ENCODE peak calls at places on chromosomes 16 and 17, in eight cellular contexts. One of them, this sample, is unnamed.

GRCh38 chr16:89004209-89004831 is 27.3 kb upstream of the CBFA2T3 start:
- DNase-seq in NCI-H1930: peak; percentile 16
- DNase-seq in A172: no peak
- DNase-seq in activated naive CD4-positive, alpha-beta T cell: no peak
- DNase-seq in transverse colon: no peak
- DNase-seq in HAP-1: no peak
- DNase-seq in GM10248: peak; percentile 59
- DNase-seq in left ventricle myocardium superior: peak; percentile 71
- DNase-seq in this sample: peak; percentile 61

GRCh38 chr16:84144301-84144858 is 597 bp downstream of the HSDL1 start:
- DNase-seq in NCI-H1930: no peak
- DNase-seq in A172: no peak
- DNase-seq in activated naive CD4-positive, alpha-beta T cell: peak; percentile 36
- DNase-seq in transverse colon: peak; percentile 33
- DNase-seq in HAP-1: peak; percentile 41
- DNase-seq in GM10248: peak; percentile 46
- DNase-seq in left ventricle myocardium superior: peak; percentile 46
- DNase-seq in this sample: no peak

GRCh38 chr17:42613699-42614295 is 4.3 kb downstream of the TUBG1 start:
- DNase-seq in NCI-H1930: no peak
- DNase-seq in A172: no peak
- DNase-seq in activated naive CD4-positive, alpha-beta T cell: no peak
- DNase-seq in transverse colon: no peak
- DNase-seq in HAP-1: no peak
- DNase-seq in GM10248: no peak
- DNase-seq in left ventricle myocardium superior: no peak
- DNase-seq in this sample: no peak

GRCh38 chr17:16919663-16920627 is 52.0 kb downstream of the TNFRSF13B start:
- DNase-seq in NCI-H1930: no peak
- DNase-seq in A172: no peak
- DNase-seq in activated naive CD4-positive, alpha-beta T cell: no peak
- DNase-seq in transverse colon: peak; percentile 1
- DNase-seq in HAP-1: no peak
- DNase-seq in GM10248: peak; percentile 16
- DNase-seq in left ventricle myocardium superior: peak; percentile 10
- DNase-seq in this sample: no peak

GRCh38 chr17:20955437-20956323 is 87.1 kb downstream of the USP22 start:
- DNase-seq in NCI-H1930: no peak
- DNase-seq in A172: peak; percentile 14
- DNase-seq in activated naive CD4-positive, alpha-beta T cell: no peak
- DNase-seq in transverse colon: no peak
- DNase-seq in HAP-1: no peak
- DNase-seq in GM10248: no peak
- DNase-seq in left ventricle myocardium superior: no peak
- DNase-seq in this sample: no peak

GRCh38 chr16:65445313-65446260 is 323.7 kb upstream of the CDH11 start:
- DNase-seq in NCI-H1930: no peak
- DNase-seq in A172: no peak
- DNase-seq in activated naive CD4-positive, alpha-beta T cell: no peak
- DNase-seq in transverse colon: no peak
- DNase-seq in HAP-1: no peak
- DNase-seq in GM10248: no peak
- DNase-seq in left ventricle myocardium superior: no peak
- DNase-seq in this sample: no peak

GRCh38 chr16:28136751-28137434 is 73.4 kb upstream of the GSG1L start:
- DNase-seq in NCI-H1930: no peak
- DNase-seq in A172: no peak
- DNase-seq in activated naive CD4-positive, alpha-beta T cell: peak; percentile 22
- DNase-seq in transverse colon: no peak
- DNase-seq in HAP-1: no peak
- DNase-seq in GM10248: no peak
- DNase-seq in left ventricle myocardium superior: no peak
- DNase-seq in this sample: no peak

GRCh38 chr16:66979011-66979717 is 9.2 kb upstream of the CES4A start:
- DNase-seq in NCI-H1930: no peak
- DNase-seq in A172: peak; percentile 33
- DNase-seq in activated naive CD4-positive, alpha-beta T cell: no peak
- DNase-seq in transverse colon: no peak
- DNase-seq in HAP-1: peak; percentile 2
- DNase-seq in GM10248: no peak
- DNase-seq in left ventricle myocardium superior: peak; percentile 53
- DNase-seq in this sample: no peak

GRCh38 chr17:45756266-45756989 is 27.7 kb upstream of the CRHR1 start:
- DNase-seq in NCI-H1930: no peak
- DNase-seq in A172: no peak
- DNase-seq in activated naive CD4-positive, alpha-beta T cell: no peak
- DNase-seq in transverse colon: no peak
- DNase-seq in HAP-1: no peak
- DNase-seq in GM10248: no peak
- DNase-seq in left ventricle myocardium superior: no peak
- DNase-seq in this sample: no peak

GRCh38 chr17:44358066-44358465 is 5.6 kb downstream of the FAM171A2 start:
- DNase-seq in NCI-H1930: no peak
- DNase-seq in A172: no peak
- DNase-seq in activated naive CD4-positive, alpha-beta T cell: no peak
- DNase-seq in transverse colon: no peak
- DNase-seq in HAP-1: no peak
- DNase-seq in GM10248: no peak
- DNase-seq in left ventricle myocardium superior: no peak
- DNase-seq in this sample: no peak

GRCh38 chr17:45312477-45313418 is 4.1 kb downstream of the MAP3K14 start:
- DNase-seq in NCI-H1930: no peak
- DNase-seq in A172: no peak
- DNase-seq in activated naive CD4-positive, alpha-beta T cell: peak; percentile 9
- DNase-seq in transverse colon: no peak
- DNase-seq in HAP-1: no peak
- DNase-seq in GM10248: no peak
- DNase-seq in left ventricle myocardium superior: no peak
- DNase-seq in this sample: no peak

GRCh38 chr17:6061290-6061689 is 8.9 kb upstream of the WSCD1 start:
- DNase-seq in NCI-H1930: no peak
- DNase-seq in A172: peak; percentile 55
- DNase-seq in activated naive CD4-positive, alpha-beta T cell: no peak
- DNase-seq in transverse colon: no peak
- DNase-seq in HAP-1: no peak
- DNase-seq in GM10248: no peak
- DNase-seq in left ventricle myocardium superior: no peak
- DNase-seq in this sample: peak; percentile 74

GRCh38 chr17:69967910-69968411 is 107.1 kb upstream of the KCNJ16 start:
- DNase-seq in NCI-H1930: no peak
- DNase-seq in A172: peak; percentile 11
- DNase-seq in activated naive CD4-positive, alpha-beta T cell: no peak
- DNase-seq in transverse colon: no peak
- DNase-seq in HAP-1: no peak
- DNase-seq in GM10248: no peak
- DNase-seq in left ventricle myocardium superior: no peak
- DNase-seq in this sample: no peak

GRCh38 chr17:57868775-57869598 is 19.1 kb upstream of the MRPS23 start:
- DNase-seq in NCI-H1930: no peak
- DNase-seq in A172: no peak
- DNase-seq in activated naive CD4-positive, alpha-beta T cell: no peak
- DNase-seq in transverse colon: no peak
- DNase-seq in HAP-1: no peak
- DNase-seq in GM10248: no peak
- DNase-seq in left ventricle myocardium superior: no peak
- DNase-seq in this sample: no peak

GRCh38 chr16:57535680-57536305 is 578 bp downstream of the CCDC102A start:
- DNase-seq in NCI-H1930: peak; percentile 54
- DNase-seq in A172: peak; percentile 80
- DNase-seq in activated naive CD4-positive, alpha-beta T cell: peak; percentile 90
- DNase-seq in transverse colon: peak; percentile 95
- DNase-seq in HAP-1: peak; percentile 89
- DNase-seq in GM10248: peak; percentile 98
- DNase-seq in left ventricle myocardium superior: peak; percentile 98
- DNase-seq in this sample: peak; percentile 93

GRCh38 chr16:15658556-15658955 is 8.5 kb downstream of the NDE1 start:
- DNase-seq in NCI-H1930: no peak
- DNase-seq in A172: no peak
- DNase-seq in activated naive CD4-positive, alpha-beta T cell: no peak
- DNase-seq in transverse colon: no peak
- DNase-seq in HAP-1: no peak
- DNase-seq in GM10248: no peak
- DNase-seq in left ventricle myocardium superior: no peak
- DNase-seq in this sample: no peak

GRCh38 chr17:18321309-18321708 is 6.2 kb downstream of the SMCR8 start:
- DNase-seq in NCI-H1930: no peak
- DNase-seq in A172: no peak
- DNase-seq in activated naive CD4-positive, alpha-beta T cell: no peak
- DNase-seq in transverse colon: no peak
- DNase-seq in HAP-1: no peak
- DNase-seq in GM10248: no peak
- DNase-seq in left ventricle myocardium superior: no peak
- DNase-seq in this sample: no peak

GRCh38 chr16:79874391-79874790 is 273.9 kb upstream of the MAF start:
- DNase-seq in NCI-H1930: no peak
- DNase-seq in A172: no peak
- DNase-seq in activated naive CD4-positive, alpha-beta T cell: no peak
- DNase-seq in transverse colon: peak; percentile 12
- DNase-seq in HAP-1: no peak
- DNase-seq in GM10248: no peak
- DNase-seq in left ventricle myocardium superior: peak; percentile 77
- DNase-seq in this sample: no peak

GRCh38 chr16:28984619-28985135 is at the start of gene LAT:
- DNase-seq in NCI-H1930: no peak
- DNase-seq in A172: peak; percentile 95
- DNase-seq in activated naive CD4-positive, alpha-beta T cell: peak; percentile 87
- DNase-seq in transverse colon: peak; percentile 56
- DNase-seq in HAP-1: no peak
- DNase-seq in GM10248: peak; percentile 48
- DNase-seq in left ventricle myocardium superior: peak; percentile 53
- DNase-seq in this sample: peak; percentile 49

GRCh38 chr16:63575031-63575430 is 1538.8 kb upstream of the CDH8 start:
- DNase-seq in NCI-H1930: no peak
- DNase-seq in A172: no peak
- DNase-seq in activated naive CD4-positive, alpha-beta T cell: no peak
- DNase-seq in transverse colon: no peak
- DNase-seq in HAP-1: peak; percentile 66
- DNase-seq in GM10248: no peak
- DNase-seq in left ventricle myocardium superior: no peak
- DNase-seq in this sample: no peak

GRCh38 chr17:5809580-5810188 is 225.4 kb upstream of the NLRP1 start:
- DNase-seq in NCI-H1930: no peak
- DNase-seq in A172: no peak
- DNase-seq in activated naive CD4-positive, alpha-beta T cell: no peak
- DNase-seq in transverse colon: no peak
- DNase-seq in HAP-1: no peak
- DNase-seq in GM10248: no peak
- DNase-seq in left ventricle myocardium superior: no peak
- DNase-seq in this sample: no peak

GRCh38 chr17:33457477-33457876 is 164.4 kb upstream of the ASIC2 start:
- DNase-seq in NCI-H1930: no peak
- DNase-seq in A172: no peak
- DNase-seq in activated naive CD4-positive, alpha-beta T cell: no peak
- DNase-seq in transverse colon: no peak
- DNase-seq in HAP-1: no peak
- DNase-seq in GM10248: no peak
- DNase-seq in left ventricle myocardium superior: no peak
- DNase-seq in this sample: no peak

GRCh38 chr16:84582958-84583516 is 34.8 kb downstream of the COTL1 start:
- DNase-seq in NCI-H1930: no peak
- DNase-seq in A172: peak; percentile 47
- DNase-seq in activated naive CD4-positive, alpha-beta T cell: no peak
- DNase-seq in transverse colon: no peak
- DNase-seq in HAP-1: no peak
- DNase-seq in GM10248: no peak
- DNase-seq in left ventricle myocardium superior: no peak
- DNase-seq in this sample: no peak

GRCh38 chr17:44688675-44689491 is 693 bp downstream of the CCDC43 start:
- DNase-seq in NCI-H1930: no peak
- DNase-seq in A172: no peak
- DNase-seq in activated naive CD4-positive, alpha-beta T cell: peak; percentile 29
- DNase-seq in transverse colon: no peak
- DNase-seq in HAP-1: no peak
- DNase-seq in GM10248: peak; percentile 16
- DNase-seq in left ventricle myocardium superior: no peak
- DNase-seq in this sample: no peak

GRCh38 chr17:9529033-9529748 is 46.4 kb downstream of the STX8 start:
- DNase-seq in NCI-H1930: no peak
- DNase-seq in A172: peak; percentile 19
- DNase-seq in activated naive CD4-positive, alpha-beta T cell: no peak
- DNase-seq in transverse colon: no peak
- DNase-seq in HAP-1: no peak
- DNase-seq in GM10248: peak; percentile 36
- DNase-seq in left ventricle myocardium superior: no peak
- DNase-seq in this sample: no peak

GRCh38 chr17:41894791-41895331 is 23.9 kb downstream of the ACLY start:
- DNase-seq in NCI-H1930: no peak
- DNase-seq in A172: peak; percentile 57
- DNase-seq in activated naive CD4-positive, alpha-beta T cell: no peak
- DNase-seq in transverse colon: no peak
- DNase-seq in HAP-1: no peak
- DNase-seq in GM10248: no peak
- DNase-seq in left ventricle myocardium superior: peak; percentile 60
- DNase-seq in this sample: no peak

GRCh38 chr17:27338536-27338985 is 44.6 kb downstream of the WSB1 start:
- DNase-seq in NCI-H1930: no peak
- DNase-seq in A172: no peak
- DNase-seq in activated naive CD4-positive, alpha-beta T cell: no peak
- DNase-seq in transverse colon: no peak
- DNase-seq in HAP-1: no peak
- DNase-seq in GM10248: peak; percentile 40
- DNase-seq in left ventricle myocardium superior: no peak
- DNase-seq in this sample: no peak

GRCh38 chr16:89308391-89309333 is 91.2 kb downstream of the ZNF778 start:
- DNase-seq in NCI-H1930: no peak
- DNase-seq in A172: no peak
- DNase-seq in activated naive CD4-positive, alpha-beta T cell: peak; percentile 24
- DNase-seq in transverse colon: no peak
- DNase-seq in HAP-1: no peak
- DNase-seq in GM10248: no peak
- DNase-seq in left ventricle myocardium superior: peak; percentile 25
- DNase-seq in this sample: no peak

GRCh38 chr17:13353590-13353989 is 248.1 kb downstream of the HS3ST3A1 start:
- DNase-seq in NCI-H1930: no peak
- DNase-seq in A172: no peak
- DNase-seq in activated naive CD4-positive, alpha-beta T cell: no peak
- DNase-seq in transverse colon: no peak
- DNase-seq in HAP-1: no peak
- DNase-seq in GM10248: no peak
- DNase-seq in left ventricle myocardium superior: peak; percentile 46
- DNase-seq in this sample: no peak

GRCh38 chr16:88484505-88485365 is 31.7 kb downstream of the ZFPM1 start:
- DNase-seq in NCI-H1930: no peak
- DNase-seq in A172: no peak
- DNase-seq in activated naive CD4-positive, alpha-beta T cell: no peak
- DNase-seq in transverse colon: peak; percentile 80
- DNase-seq in HAP-1: no peak
- DNase-seq in GM10248: no peak
- DNase-seq in left ventricle myocardium superior: no peak
- DNase-seq in this sample: no peak

GRCh38 chr17:51430581-51430980 is 170.2 kb downstream of the UTP18 start:
- DNase-seq in NCI-H1930: no peak
- DNase-seq in A172: no peak
- DNase-seq in activated naive CD4-positive, alpha-beta T cell: no peak
- DNase-seq in transverse colon: no peak
- DNase-seq in HAP-1: no peak
- DNase-seq in GM10248: no peak
- DNase-seq in left ventricle myocardium superior: no peak
- DNase-seq in this sample: no peak

GRCh38 chr17:51230306-51230705 is 29.5 kb downstream of the MBTD1 start:
- DNase-seq in NCI-H1930: no peak
- DNase-seq in A172: no peak
- DNase-seq in activated naive CD4-positive, alpha-beta T cell: no peak
- DNase-seq in transverse colon: no peak
- DNase-seq in HAP-1: no peak
- DNase-seq in GM10248: no peak
- DNase-seq in left ventricle myocardium superior: no peak
- DNase-seq in this sample: no peak

GRCh38 chr16:89102777-89103073 is 9.1 kb downstream of the ACSF3 start:
- DNase-seq in NCI-H1930: no peak
- DNase-seq in A172: no peak
- DNase-seq in activated naive CD4-positive, alpha-beta T cell: no peak
- DNase-seq in transverse colon: no peak
- DNase-seq in HAP-1: no peak
- DNase-seq in GM10248: no peak
- DNase-seq in left ventricle myocardium superior: peak; percentile 4
- DNase-seq in this sample: peak; percentile 24

This sample was measured in RWPE2.